ENCODE peak calls at places on chromosome 22, in five cellular contexts. F is head of caudate nucleus, P is midbrain, M is posterior cingulate gyrus, U is AG09309. T is an unnamed sample.

GRCh38 chr22:39537981-39538380 is 5.4 kb upstream of the RPS19BP1 start:
- DNase-seq in F (no peak), P (no peak), U (no peak), M (no peak), T (no peak)

GRCh38 chr22:17960695-17961442 is 63.5 kb downstream of the MICAL3 start:
- DNase-seq in P (no peak), M (no peak), U (no peak), F (no peak), T (no peak)

GRCh38 chr22:39630721-39631120 is 60.2 kb downstream of the CACNA1I start:
- DNase-seq in F (peak; percentile 71), P (no peak), U (no peak), M (no peak), T (no peak)

GRCh38 chr22:30159561-30160353 is 79.5 kb downstream of the HORMAD2 start:
- DNase-seq in U (peak; percentile 23), F (peak; percentile 11), P (no peak), M (no peak), T (peak; percentile 15)

GRCh38 chr22:35315141-35315854 is 15.6 kb downstream of the TOM1 start:
- DNase-seq in U (no peak), P (no peak), M (no peak), F (peak; percentile 17), T (peak; percentile 14)

GRCh38 chr22:32265882-32266767 is 11.0 kb upstream of the SLC5A4 start:
- DNase-seq in U (peak; percentile 14), M (peak; percentile 80), F (peak; percentile 88), P (peak; percentile 67), T (peak; percentile 58)

GRCh38 chr22:20089226-20089976 is 9.4 kb downstream of the DGCR8 start:
- DNase-seq in F (no peak), P (peak; percentile 14), U (no peak), M (peak; percentile 28), T (no peak)

GRCh38 chr22:40175571-40176105 is 2.1 kb upstream of the TNRC6B start:
- DNase-seq in F (no peak), U (no peak), M (no peak), P (no peak), T (no peak)

GRCh38 chr22:18968011-18968749 is 32.1 kb upstream of the PRODH start:
- DNase-seq in P (no peak), M (peak; percentile 44), F (no peak), U (no peak), T (no peak)

GRCh38 chr22:30877662-30878515 is 90.7 kb downstream of the MORC2 start:
- DNase-seq in U (no peak), P (no peak), F (no peak), M (peak; percentile 57), T (peak; percentile 41)

GRCh38 chr22:20140107-20140445 is 8.5 kb downstream of the ZDHHC8 start:
- DNase-seq in M (no peak), F (no peak), P (no peak), U (no peak), T (no peak)

GRCh38 chr22:48820481-48821345 is 1007.0 kb downstream of the BRD1 start:
- DNase-seq in M (peak; percentile 60), F (no peak), U (no peak), P (no peak), T (no peak)

GRCh38 chr22:49852898-49853894 is at the start of gene ZBED4:
- DNase-seq in F (peak; percentile 94), U (peak; percentile 72), M (peak; percentile 98), P (peak; percentile 98), T (peak; percentile 94)

GRCh38 chr22:46336119-46337078 is 885 bp downstream of the TRMU start:
- DNase-seq in P (no peak), F (peak; percentile 65), U (no peak), M (peak; percentile 87), T (no peak)

GRCh38 chr22:31734512-31734911 is 15.4 kb downstream of the PRR14L start:
- DNase-seq in P (no peak), M (no peak), U (no peak), F (no peak), T (no peak)

GRCh38 chr22:18101536-18101935 is 9.1 kb upstream of the TUBA8 start:
- DNase-seq in M (no peak), F (no peak), P (no peak), U (no peak), T (no peak)

GRCh38 chr22:46297151-46297819 is 615 bp downstream of the GTSE1 start:
- DNase-seq in P (no peak), M (no peak), U (no peak), F (no peak), T (no peak)

GRCh38 chr22:49290711-49291110 is 537.0 kb downstream of the BRD1 start:
- DNase-seq in U (no peak), M (no peak), F (no peak), P (no peak), T (no peak)

GRCh38 chr22:38927033-38927789 is 30.2 kb upstream of the APOBEC3A start:
- DNase-seq in F (peak; percentile 81), M (peak; percentile 92), P (peak; percentile 76), U (no peak), T (peak; percentile 48)

GRCh38 chr22:39242389-39242808 is 2.4 kb downstream of the PDGFB start:
- DNase-seq in P (no peak), F (no peak), U (no peak), M (no peak), T (no peak)

GRCh38 chr22:42326786-42327185 is 56.3 kb upstream of the TCF20 start:
- DNase-seq in M (no peak), P (no peak), F (no peak), U (peak; percentile 31), T (no peak)

GRCh38 chr22:25161916-25162530 is 37.6 kb upstream of the CRYBB3 start:
- DNase-seq in U (no peak), F (no peak), M (no peak), P (no peak), T (no peak)

GRCh38 chr22:43094085-43094484 is 4.9 kb upstream of the TTLL1 start:
- DNase-seq in F (no peak), M (no peak), U (no peak), P (no peak), T (no peak)

GRCh38 chr22:24444729-24445466 is 17.5 kb downstream of the ADORA2A start:
- DNase-seq in U (no peak), M (no peak), F (no peak), P (no peak), T (no peak)

GRCh38 chr22:30204742-30205111 is 41.8 kb downstream of the LIF start:
- DNase-seq in P (peak; percentile 27), U (peak; percentile 85), M (no peak), F (peak; percentile 46), T (no peak)

GRCh38 chr22:27888310-27888709 is 30.7 kb downstream of the PITPNB start:
- DNase-seq in F (no peak), P (no peak), M (no peak), U (no peak), T (no peak)

GRCh38 chr22:19959043-19959586 is 17.5 kb upstream of the TXNRD2 start:
- DNase-seq in F (no peak), P (no peak), M (peak; percentile 66), U (no peak), T (peak; percentile 76)

GRCh38 chr22:50019316-50019715 is 6.8 kb upstream of the IL17REL start:
- DNase-seq in U (no peak), P (no peak), F (no peak), M (no peak), T (no peak)

GRCh38 chr22:49368221-49368975 is 459.3 kb downstream of the BRD1 start:
- DNase-seq in F (peak; percentile 2), P (no peak), U (no peak), M (peak; percentile 59), T (no peak)

GRCh38 chr22:46851311-46851710 is 88.9 kb downstream of the TBC1D22A start:
- DNase-seq in U (no peak), M (no peak), P (no peak), F (no peak), T (no peak)

GRCh38 chr22:24302591-24302990 is 32.0 kb downstream of the SPECC1L start:
- DNase-seq in F (no peak), U (no peak), P (no peak), M (no peak), T (no peak)

GRCh38 chr22:47036936-47037485 is 274.6 kb downstream of the TBC1D22A start:
- DNase-seq in F (no peak), P (no peak), U (no peak), M (peak; percentile 53), T (no peak)

GRCh38 chr22:37500745-37501144 is 14.6 kb upstream of the MFNG start:
- DNase-seq in F (no peak), M (no peak), U (no peak), P (no peak), T (no peak)

GRCh38 chr22:17258015-17258827 is 39.0 kb upstream of the ADA2 start:
- DNase-seq in F (peak; percentile 41), M (peak; percentile 40), P (peak; percentile 28), U (no peak), T (peak; percentile 72)

GRCh38 chr22:20775342-20775895 is 1.5 kb downstream of the SERPIND1 start:
- DNase-seq in U (no peak), F (no peak), M (no peak), P (no peak), T (no peak)

GRCh38 chr22:48802576-48802975 is 1025.1 kb downstream of the BRD1 start:
- DNase-seq in P (no peak), M (peak; percentile 58), F (no peak), U (no peak), T (no peak)

GRCh38 chr22:38347181-38347943 is 30.1 kb upstream of the CSNK1E start:
- DNase-seq in P (no peak), F (no peak), M (peak; percentile 57), U (no peak), T (no peak)

GRCh38 chr22:20044495-20045151 is 23.7 kb downstream of the TANGO2 start:
- DNase-seq in U (no peak), P (no peak), M (no peak), F (no peak), T (no peak)

GRCh38 chr22:32700186-32700882 is 101.2 kb upstream of the TIMP3 start:
- DNase-seq in F (no peak), U (no peak), P (no peak), M (no peak), T (no peak)

GRCh38 chr22:26561756-26562417 is 28.0 kb downstream of the TPST2 start:
- DNase-seq in U (no peak), P (peak; percentile 65), M (peak; percentile 89), F (peak; percentile 57), T (no peak)

T was measured in cerebellar cortex.